ENCODE peak calls at places on chromosome 2, in five cellular contexts. I is H9, Q is mesendoderm, V is OCI-LY7, W is fibroblast of lung. T is an unnamed sample.

GRCh38 chr2:54284801-54285200 is 28.8 kb upstream of the TSPYL6 start:
- DNase-seq in I (no peak), Q (no peak), V (no peak), W (no peak), T (no peak)

GRCh38 chr2:239758325-239758877 is 266.7 kb downstream of the NDUFA10 start:
- DNase-seq in I (no peak), Q (peak), V (no peak), W (peak), T (no peak)

GRCh38 chr2:12116228-12116750 is 369.9 kb downstream of the LPIN1 start:
- DNase-seq in I (no peak), Q (no peak), V (peak), W (no peak), T (peak)

GRCh38 chr2:28082131-28082530 is 191.6 kb downstream of the BABAM2 start:
- DNase-seq in I (no peak), Q (no peak), V (no peak), W (peak), T (no peak)

GRCh38 chr2:126804347-126804746 is 94.3 kb upstream of the TEX51 start:
- DNase-seq in I (peak), Q (no peak), V (no peak), W (no peak), T (no peak)

GRCh38 chr2:23624378-23624777 is 239.4 kb downstream of the KLHL29 start:
- DNase-seq in I (peak), Q (peak), V (peak), W (no peak), T (peak)

GRCh38 chr2:128783896-128784295 is 465.2 kb upstream of the HS6ST1 start:
- DNase-seq in I (peak), Q (no peak), V (no peak), W (no peak), T (no peak)

GRCh38 chr2:237167934-237168333 is 82.2 kb downstream of the COPS8 start:
- DNase-seq in I (no peak), Q (no peak), V (no peak), W (no peak), T (no peak)

GRCh38 chr2:111704246-111704645 is 179.7 kb downstream of the ANAPC1 start:
- DNase-seq in I (no peak), Q (no peak), V (no peak), W (peak), T (no peak)

GRCh38 chr2:197205590-197206215 is 104.9 kb downstream of the ANKRD44 start:
- DNase-seq in I (no peak), Q (no peak), V (peak), W (no peak), T (peak)

GRCh38 chr2:85181093-85181685 is 48.0 kb downstream of the TCF7L1 start:
- DNase-seq in I (no peak), Q (peak), V (no peak), W (no peak), T (peak)

GRCh38 chr2:9179572-9180201 is 26.9 kb upstream of the ASAP2 start:
- DNase-seq in I (no peak), Q (no peak), V (no peak), W (peak), T (no peak)

GRCh38 chr2:8490166-8490565 is 191.7 kb upstream of the ID2 start:
- DNase-seq in I (no peak), Q (no peak), V (no peak), W (no peak), T (no peak)

GRCh38 chr2:88180594-88181240 is 10.6 kb downstream of the THNSL2 start:
- DNase-seq in I (no peak), Q (peak), V (no peak), W (peak), T (no peak)

GRCh38 chr2:75068546-75068945 is 110.1 kb downstream of the POLE4 start:
- DNase-seq in I (no peak), Q (no peak), V (no peak), W (peak), T (peak)

GRCh38 chr2:201996681-201997254 is 36.9 kb upstream of the FZD7 start:
- DNase-seq in I (no peak), Q (no peak), V (no peak), W (no peak), T (no peak)

GRCh38 chr2:28408764-28409599 is 16.3 kb downstream of the FOSL2 start:
- DNase-seq in I (no peak), Q (no peak), V (no peak), W (peak), T (no peak)

GRCh38 chr2:24054366-24055010 is 4.9 kb downstream of the FKBP1B start:
- DNase-seq in I (no peak), Q (no peak), V (no peak), W (no peak), T (no peak)

GRCh38 chr2:141900826-141901225 is 230.0 kb downstream of the LRP1B start:
- DNase-seq in I (no peak), Q (no peak), V (no peak), W (no peak), T (no peak)

GRCh38 chr2:72669121-72669520 is 156.7 kb downstream of the EXOC6B start:
- DNase-seq in I (no peak), Q (no peak), V (no peak), W (peak), T (no peak)

GRCh38 chr2:15640291-15640711 is 48.6 kb downstream of the DDX1 start:
- DNase-seq in I (no peak), Q (peak), V (no peak), W (peak), T (no peak)

GRCh38 chr2:25322313-25322712 is 19.4 kb downstream of the DNMT3A start:
- DNase-seq in I (no peak), Q (no peak), V (no peak), W (no peak), T (no peak)

GRCh38 chr2:178796079-178796677 is 11.0 kb downstream of the TTN start:
- DNase-seq in I (no peak), Q (no peak), V (peak), W (peak), T (peak)

GRCh38 chr2:9773905-9774239 is 69.4 kb upstream of the TAF1B start:
- DNase-seq in I (no peak), Q (no peak), V (no peak), W (no peak), T (no peak)

GRCh38 chr2:238296638-238297457 is 8.4 kb upstream of the PER2 start:
- DNase-seq in I (no peak), Q (peak), V (no peak), W (no peak), T (no peak)

GRCh38 chr2:23285076-23285795 is 99.7 kb upstream of the KLHL29 start:
- DNase-seq in I (no peak), Q (peak), V (no peak), W (no peak), T (no peak)

GRCh38 chr2:233079953-233080835 is 20.1 kb downstream of the INPP5D start:
- DNase-seq in I (no peak), Q (no peak), V (no peak), W (no peak), T (peak)

GRCh38 chr2:234102112-234102511 is 51.6 kb downstream of the SPP2 start:
- DNase-seq in I (no peak), Q (no peak), V (peak), W (no peak), T (no peak)

GRCh38 chr2:239445771-239446524 is 45.1 kb upstream of the HDAC4 start:
- DNase-seq in I (no peak), Q (no peak), V (no peak), W (peak), T (no peak)

GRCh38 chr2:10278763-10279471 is 23.8 kb upstream of the HPCAL1 start:
- DNase-seq in I (no peak), Q (no peak), V (no peak), W (peak), T (no peak)

GRCh38 chr2:25977768-25978167 is 4.5 kb downstream of the KIF3C start:
- DNase-seq in I (no peak), Q (peak), V (no peak), W (peak), T (no peak)

GRCh38 chr2:43455735-43456642 is 139.8 kb downstream of the THADA start:
- DNase-seq in I (no peak), Q (peak), V (no peak), W (peak), T (no peak)

GRCh38 chr2:231632559-231633142 is 40.0 kb downstream of the TEX44 start:
- DNase-seq in I (no peak), Q (no peak), V (no peak), W (peak), T (no peak)

GRCh38 chr2:38515155-38516074 is 87.3 kb downstream of the HNRNPLL start:
- DNase-seq in I (no peak), Q (no peak), V (no peak), W (peak), T (no peak)

GRCh38 chr2:99085400-99085799 is 56.1 kb upstream of the C2orf15 start:
- DNase-seq in I (peak), Q (peak), V (peak), W (no peak), T (peak)

GRCh38 chr2:112646102-112646719 is 472 bp downstream of the SLC20A1 start:
- DNase-seq in I (no peak), Q (no peak), V (peak), W (no peak), T (peak)

GRCh38 chr2:69490486-69490885 is 53.3 kb upstream of the NFU1 start:
- DNase-seq in I (no peak), Q (no peak), V (no peak), W (no peak), T (no peak)

GRCh38 chr2:217588266-217588665 is 414.5 kb downstream of the TNS1 start:
- DNase-seq in I (no peak), Q (no peak), V (no peak), W (peak), T (no peak)

GRCh38 chr2:217597681-217598080 is 405.1 kb downstream of the TNS1 start:
- DNase-seq in I (no peak), Q (no peak), V (no peak), W (no peak), T (no peak)

GRCh38 chr2:217597140-217597539 is 405.7 kb downstream of the TNS1 start:
- DNase-seq in I (no peak), Q (peak), V (no peak), W (no peak), T (no peak)

DNA sequence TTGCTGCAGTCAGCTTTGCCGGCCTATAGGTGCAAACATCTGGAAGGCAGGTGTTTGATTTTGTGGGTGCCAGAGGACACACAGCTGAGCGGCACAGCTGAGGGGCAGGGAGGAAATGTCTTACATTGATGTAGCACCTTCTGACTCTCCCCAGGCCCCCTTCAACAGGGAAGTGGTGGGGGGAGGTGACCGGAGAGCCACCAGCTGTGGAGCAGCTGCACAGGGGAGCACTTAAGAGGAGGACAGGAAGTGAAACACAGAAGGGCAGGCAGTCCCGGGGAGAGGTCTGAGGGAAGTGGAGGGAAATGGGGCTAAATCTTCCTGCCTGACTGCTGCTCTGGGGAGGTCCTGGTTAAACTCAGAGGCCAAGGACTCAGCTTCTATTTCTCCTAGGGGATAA is 409.1 kb downstream of the TNS1 start:
- DNase-seq in I (no peak), Q (peak), V (peak), W (no peak), T (peak)
- H3K4me2 ChIP-seq in I (no peak), Q (no peak), V (peak), W (no peak), T (no peak)

GRCh38 chr2:164655750-164656149 is 34.5 kb upstream of the GRB14 start:
- DNase-seq in I (no peak), Q (peak), V (no peak), W (peak), T (no peak)
- H3K4me2 ChIP-seq in I (no peak), Q (no peak), V (no peak), W (no peak), T (no peak)

GRCh38 chr2:19251554-19251953 is 106.9 kb downstream of the OSR1 start:
- DNase-seq in I (no peak), Q (no peak), V (no peak), W (no peak), T (no peak)
- H3K4me2 ChIP-seq in I (no peak), Q (no peak), V (no peak), W (no peak), T (no peak)

GRCh38 chr2:120942658-120943057 is 207.0 kb downstream of the GLI2 start:
- DNase-seq in I (no peak), Q (no peak), V (no peak), W (no peak), T (no peak)
- H3K4me2 ChIP-seq in I (no peak), Q (no peak), V (no peak), W (no peak), T (no peak)

GRCh38 chr2:65061146-65061909 is 5.1 kb downstream of the CEP68 start:
- DNase-seq in I (no peak), Q (no peak), V (no peak), W (no peak), T (no peak)

GRCh38 chr2:65063426-65063825 is 7.2 kb downstream of the CEP68 start:
- DNase-seq in I (no peak), Q (no peak), V (no peak), W (no peak), T (no peak)

GRCh38 chr2:65061910-65062339 is 5.7 kb downstream of the CEP68 start:
- DNase-seq in I (no peak), Q (no peak), V (no peak), W (no peak), T (no peak)

GRCh38 chr2:65064728-65065552 is 8.7 kb downstream of the CEP68 start:
- DNase-seq in I (no peak), Q (peak), V (peak), W (peak), T (peak)

DNA sequence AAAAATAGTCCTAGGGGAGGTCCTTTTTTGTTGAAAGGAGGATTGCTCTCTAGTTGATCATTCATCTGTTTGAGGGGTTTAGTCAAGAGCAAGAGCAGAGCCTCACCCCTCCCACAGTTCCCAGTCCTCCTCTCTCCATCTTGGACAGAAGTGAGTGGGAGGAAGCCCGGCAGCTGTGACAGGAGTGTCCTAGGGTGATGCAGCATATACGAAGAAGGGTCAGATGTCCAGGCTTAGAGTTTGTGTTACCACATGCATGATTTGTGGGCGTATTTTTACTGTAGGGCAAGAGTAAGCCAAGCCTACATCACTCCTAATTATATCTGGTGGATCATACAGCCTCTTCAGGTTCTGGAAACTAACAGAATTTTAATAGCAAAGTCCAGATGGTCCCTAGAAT is 6.6 kb downstream of the CEP68 start:
- DNase-seq in I (no peak), Q (no peak), V (no peak), W (peak), T (no peak)
- H3K4me2 ChIP-seq in I (no peak), Q (no peak), V (no peak), W (no peak), T (no peak)

GRCh38 chr2:212124597-212124996 is 414.0 kb downstream of the ERBB4 start:
- DNase-seq in I (no peak), Q (peak), V (no peak), W (peak), T (no peak)
- H3K4me2 ChIP-seq in I (no peak), Q (no peak), V (no peak), W (no peak), T (no peak)

GRCh38 chr2:62501794-62502500 is 4.0 kb downstream of the TMEM17 start:
- DNase-seq in I (no peak), Q (no peak), V (no peak), W (peak), T (no peak)
- H3K4me2 ChIP-seq in I (no peak), Q (no peak), V (no peak), W (no peak), T (no peak)

DNA sequence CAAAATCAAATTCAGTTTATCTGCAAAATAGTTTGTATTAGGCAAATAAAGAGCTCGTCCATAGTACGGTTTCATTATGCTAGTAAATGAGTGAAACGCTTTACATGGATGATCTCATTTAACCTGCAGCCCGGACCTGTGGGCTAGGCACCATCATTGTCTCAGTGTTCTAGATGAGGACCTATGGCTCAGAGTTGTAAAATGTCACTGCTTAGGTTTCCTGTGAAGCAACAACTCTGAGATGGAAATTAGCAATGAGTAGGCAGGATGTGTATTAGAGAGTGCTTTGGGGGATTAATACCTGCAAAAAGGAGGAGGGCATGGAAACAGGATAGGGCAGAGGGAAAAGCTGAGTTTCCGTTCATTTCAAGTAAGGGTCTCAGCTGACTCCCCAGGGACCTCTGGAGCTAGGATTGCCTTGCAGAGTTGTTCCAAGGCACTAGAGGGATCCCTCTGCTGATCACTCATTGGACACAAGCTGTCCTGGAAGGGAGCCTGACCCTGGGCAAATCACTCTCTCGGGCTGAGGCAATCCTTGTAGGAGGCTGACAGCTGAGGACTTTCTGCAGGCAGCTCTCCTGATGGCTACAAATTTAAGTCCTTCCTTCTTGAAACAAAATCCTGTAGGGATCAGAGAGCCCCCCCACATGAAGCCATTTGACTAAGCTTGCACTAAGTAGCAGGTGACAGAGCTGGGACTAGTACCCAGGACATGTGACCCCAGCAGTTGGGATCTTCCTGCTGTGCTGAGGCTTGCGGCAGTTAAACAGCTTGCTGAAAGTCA is 58.8 kb upstream of the SIX2 start:
- DNase-seq in I (peak), Q (peak), V (no peak), W (no peak), T (peak)
- H3K4me2 ChIP-seq in I (no peak), Q (no peak), V (no peak), W (no peak), T (peak)

T was measured in Karpas-422.